ENCODE peak calls at places on chromosomes 16 and 17, in nine cellular contexts. J is fibroblast of pulmonary artery; T is GOT3; C is NCI-H1092; A is uterus; X is GM04504; Z is RWPE2; E is RWPE1; K is stimulated activated CD4-positive, alpha-beta T cell treated with anti-CD3 and anti-CD28 coated beads, Interleukin-2, amount 100 ng/mL, for 48 hours. S is an unnamed sample.

GRCh38 chr17:82665226-82665625 is 17.0 kb upstream of the WDR45B start:
- DNase-seq in J (no peak), T (no peak), C (no peak), A (no peak), X (no peak), Z (no peak), E (no peak), K (no peak), S (no peak)

GRCh38 chr17:34619687-34620217 is 40.4 kb downstream of the TMEM132E start:
- DNase-seq in J (no peak), T (no peak), C (no peak), A (no peak), X (no peak), Z (no peak), E (no peak), K (no peak), S (no peak)

GRCh38 chr17:7440823-7441174 is 1.5 kb downstream of the FGF11 start:
- DNase-seq in J (no peak), T (no peak), C (no peak), A (no peak), X (no peak), Z (peak), E (no peak), K (no peak), S (no peak)

GRCh38 chr16:89289428-89290395 is 72.2 kb downstream of the ZNF778 start:
- DNase-seq in J (peak), T (no peak), C (peak), A (peak), X (peak), Z (no peak), E (peak), K (peak), S (peak)

GRCh38 chr16:72934661-72935403 is 113.1 kb downstream of the ZFHX3 start:
- DNase-seq in J (no peak), T (no peak), C (no peak), A (peak), X (no peak), Z (no peak), E (no peak), K (no peak), S (no peak)

GRCh38 chr16:290681-291405 is 7.9 kb downstream of the PDIA2 start:
- DNase-seq in J (no peak), T (no peak), C (no peak), A (no peak), X (no peak), Z (no peak), E (no peak), K (no peak), S (no peak)

GRCh38 chr16:66364959-66365306 is 1.6 kb upstream of the CDH5 start:
- DNase-seq in J (no peak), T (no peak), C (no peak), A (no peak), X (no peak), Z (no peak), E (peak), K (no peak), S (no peak)

GRCh38 chr16:87352818-87353217 is 30.8 kb downstream of the FBXO31 start:
- DNase-seq in J (no peak), T (no peak), C (no peak), A (no peak), X (no peak), Z (no peak), E (no peak), K (no peak), S (no peak)

GRCh38 chr17:50778471-50778870 is 11.2 kb upstream of the ANKRD40CL start:
- DNase-seq in J (no peak), T (no peak), C (no peak), A (no peak), X (no peak), Z (no peak), E (no peak), K (no peak), S (no peak)

GRCh38 chr17:31439716-31440115 is 48.2 kb downstream of the RAB11FIP4 start:
- DNase-seq in J (no peak), T (no peak), C (no peak), A (no peak), X (no peak), Z (no peak), E (no peak), K (no peak), S (no peak)

GRCh38 chr16:24568392-24568791 is 29.0 kb downstream of the RBBP6 start:
- DNase-seq in J (peak), T (no peak), C (no peak), A (no peak), X (peak), Z (no peak), E (no peak), K (no peak), S (no peak)

GRCh38 chr17:74484066-74484465 is 17.6 kb downstream of the CD300A start:
- DNase-seq in J (no peak), T (no peak), C (no peak), A (no peak), X (no peak), Z (no peak), E (no peak), K (no peak), S (no peak)

GRCh38 chr16:28189237-28189636 is 22.5 kb downstream of the XPO6 start:
- DNase-seq in J (no peak), T (no peak), C (no peak), A (no peak), X (no peak), Z (no peak), E (no peak), K (no peak), S (no peak)

GRCh38 chr17:47323382-47324223 is at the start of gene EFCAB13:
- DNase-seq in J (peak), T (peak), C (peak), A (peak), X (no peak), Z (peak), E (peak), K (peak), S (peak)

GRCh38 chr16:3498988-3499387 is 1.8 kb upstream of the CLUAP1 start:
- DNase-seq in J (no peak), T (no peak), C (no peak), A (no peak), X (no peak), Z (no peak), E (no peak), K (no peak), S (no peak)

GRCh38 chr16:22191089-22191965 is 14.8 kb upstream of the EEF2K start:
- DNase-seq in J (peak), T (peak), C (peak), A (peak), X (peak), Z (peak), E (peak), K (peak), S (peak)

GRCh38 chr17:49583889-49584288 is 8.2 kb downstream of the NXPH3 start:
- DNase-seq in J (no peak), T (no peak), C (no peak), A (no peak), X (no peak), Z (no peak), E (no peak), K (no peak), S (no peak)

GRCh38 chr16:83549836-83550569 is 257.8 kb upstream of the HSBP1 start:
- DNase-seq in J (no peak), T (no peak), C (no peak), A (no peak), X (no peak), Z (no peak), E (no peak), K (no peak), S (no peak)

GRCh38 chr17:79890706-79891105 is 51.5 kb upstream of the CBX4 start:
- DNase-seq in J (no peak), T (no peak), C (no peak), A (no peak), X (no peak), Z (peak), E (no peak), K (no peak), S (no peak)

GRCh38 chr17:14748036-14748715 is 447.3 kb downstream of the HS3ST3B1 start:
- DNase-seq in J (no peak), T (no peak), C (no peak), A (no peak), X (no peak), Z (no peak), E (no peak), K (no peak), S (no peak)

GRCh38 chr16:72027669-72028378 is 19.3 kb downstream of the DHODH start:
- DNase-seq in J (no peak), T (no peak), C (no peak), A (no peak), X (no peak), Z (no peak), E (no peak), K (no peak), S (no peak)

GRCh38 chr17:74569392-74570003 is 2.2 kb upstream of the CD300H start:
- DNase-seq in J (peak), T (peak), C (no peak), A (peak), X (peak), Z (peak), E (peak), K (no peak), S (no peak)

GRCh38 chr17:80531400-80531799 is 13.2 kb upstream of the RPTOR start:
- DNase-seq in J (no peak), T (no peak), C (no peak), A (no peak), X (no peak), Z (no peak), E (no peak), K (no peak), S (no peak)

GRCh38 chr16:70695351-70696070 is 9.7 kb upstream of the MTSS2 start:
- DNase-seq in J (no peak), T (no peak), C (peak), A (no peak), X (no peak), Z (no peak), E (no peak), K (no peak), S (peak)

GRCh38 chr17:33941744-33942143 is 313.3 kb upstream of the CCL2 start:
- DNase-seq in J (no peak), T (no peak), C (no peak), A (no peak), X (no peak), Z (no peak), E (no peak), K (no peak), S (no peak)

GRCh38 chr16:19599968-19600716 is 44.6 kb downstream of the VPS35L start:
- DNase-seq in J (no peak), T (no peak), C (no peak), A (no peak), X (no peak), Z (no peak), E (no peak), K (no peak), S (no peak)

GRCh38 chr17:50213026-50214015 is 11.9 kb upstream of the COL1A1 start:
- DNase-seq in J (no peak), T (no peak), C (no peak), A (peak), X (no peak), Z (peak), E (no peak), K (peak), S (no peak)

GRCh38 chr16:27526169-27526568 is 23.5 kb downstream of the GTF3C1 start:
- DNase-seq in J (no peak), T (no peak), C (no peak), A (no peak), X (no peak), Z (no peak), E (no peak), K (no peak), S (peak)

GRCh38 chr16:85878875-85879274 is 20.1 kb upstream of the IRF8 start:
- DNase-seq in J (peak), T (no peak), C (no peak), A (no peak), X (peak), Z (no peak), E (peak), K (no peak), S (no peak)

GRCh38 chr16:29821663-29822115 is 1.4 kb downstream of the MVP start:
- DNase-seq in J (peak), T (no peak), C (no peak), A (peak), X (no peak), Z (no peak), E (peak), K (no peak), S (no peak)

S was measured in NCI-H2029.